ENCODE peak calls at places on chromosomes 4 and X, in seven cellular contexts. T is OCI-LY7, H is K562, B is SK-N-SH, M is mammary epithelial cell, O is PC-9, J is neural progenitor cell. Z is an unnamed sample.
A peak's percentile ranks its signal among the peaks of the same experiment; 100 is the strongest.

GRCh38 chr4:159410076-159410777 is 307.3 kb downstream of the RAPGEF2 start:
- DNase-seq in T (no peak), H (no peak), B (no peak), M (peak; percentile 86), O (peak; percentile 67), J (no peak), Z (peak; percentile 79)

GRCh38 chr4:68463796-68464195 is 16.5 kb downstream of the TMPRSS11E start:
- DNase-seq in T (no peak), H (no peak), B (no peak), M (peak; percentile 84), O (peak; percentile 77), J (no peak), Z (peak; percentile 11)

GRCh38 chrX:3526749-3527148 is 180.3 kb upstream of the MXRA5 start:
- DNase-seq in T (no peak), H (no peak), B (no peak), M (no peak), O (no peak), J (no peak), Z (peak; percentile 77)

GRCh38 chr4:54687887-54688841 is 30.4 kb downstream of the KIT start:
- DNase-seq in T (no peak), H (no peak), B (no peak), M (no peak), O (no peak), J (no peak), Z (peak; percentile 25)

GRCh38 chrX:107691024-107691448 is 62.7 kb downstream of the PRPS1 start:
- DNase-seq in T (no peak), H (no peak), B (no peak), M (no peak), O (no peak), J (no peak), Z (no peak)

GRCh38 chrX:134971926-134972325 is 18.9 kb upstream of the SMIM10 start:
- DNase-seq in T (no peak), H (no peak), B (no peak), M (peak; percentile 74), O (no peak), J (no peak), Z (no peak)

GRCh38 chrX:33434256-33435092 is 223.1 kb upstream of the DMD start:
- DNase-seq in T (peak; percentile 73), H (peak; percentile 15), B (peak; percentile 42), M (peak; percentile 20), O (no peak), J (peak; percentile 77), Z (peak; percentile 60)

GRCh38 chr4:26622913-26623312 is 39.0 kb downstream of the TBC1D19 start:
- DNase-seq in T (no peak), H (no peak), B (no peak), M (no peak), O (no peak), J (no peak), Z (no peak)

GRCh38 chrX:3820170-3820569 is 106.7 kb upstream of the PRKX start:
- DNase-seq in T (no peak), H (no peak), B (no peak), M (peak; percentile 82), O (peak; percentile 40), J (no peak), Z (peak; percentile 60)

GRCh38 chr4:30380404-30380998 is 339.7 kb upstream of the PCDH7 start:
- DNase-seq in T (peak; percentile 54), H (peak; percentile 20), B (peak; percentile 17), M (peak; percentile 40), O (peak; percentile 35), J (peak; percentile 82), Z (peak; percentile 73)

GRCh38 chrX:154056739-154057367 is 37.2 kb upstream of the IRAK1 start:
- DNase-seq in T (peak; percentile 7), H (no peak), B (no peak), M (peak; percentile 16), O (no peak), J (no peak), Z (no peak)

GRCh38 chr4:2274320-2275043 is 12.6 kb upstream of the MXD4 start:
- DNase-seq in T (no peak), H (no peak), B (peak; percentile 68), M (no peak), O (no peak), J (no peak), Z (no peak)

GRCh38 chr4:144645102-144645469 is 870 bp upstream of the HHIP start:
- DNase-seq in T (no peak), H (no peak), B (peak; percentile 17), M (no peak), O (no peak), J (peak; percentile 15), Z (peak; percentile 32)

GRCh38 chrX:39472161-39472560 is 625.6 kb downstream of the BCOR start:
- DNase-seq in T (no peak), H (peak; percentile 36), B (no peak), M (no peak), O (no peak), J (no peak), Z (no peak)

GRCh38 chr4:147590249-147590920 is 26.8 kb upstream of the TMEM184C start:
- DNase-seq in T (peak; percentile 45), H (peak; percentile 45), B (peak; percentile 67), M (peak; percentile 34), O (no peak), J (peak; percentile 76), Z (peak; percentile 87)

GRCh38 chrX:29858714-29859113 is 356.6 kb upstream of the MAGEB2 start:
- DNase-seq in T (no peak), H (no peak), B (no peak), M (peak; percentile 0), O (no peak), J (no peak), Z (peak; percentile 66)

GRCh38 chrX:22467571-22467970 is 194.9 kb downstream of the CBLL2 start:
- DNase-seq in T (no peak), H (no peak), B (no peak), M (no peak), O (no peak), J (no peak), Z (no peak)

GRCh38 chr4:76729460-76729859 is 168.5 kb downstream of the SOWAHB start:
- DNase-seq in T (no peak), H (no peak), B (no peak), M (no peak), O (no peak), J (no peak), Z (no peak)

GRCh38 chr4:36320130-36320902 is 38.9 kb downstream of the DTHD1 start:
- DNase-seq in T (no peak), H (no peak), B (no peak), M (no peak), O (no peak), J (no peak), Z (no peak)
- H3K4me3 ChIP-seq in T (no peak overlapping the region), H (no peak overlapping the region), B (no peak overlapping the region), M (no peak overlapping the region), O (no peak overlapping the region), J (no peak overlapping the region), Z (no peak overlapping the region)

DNA sequence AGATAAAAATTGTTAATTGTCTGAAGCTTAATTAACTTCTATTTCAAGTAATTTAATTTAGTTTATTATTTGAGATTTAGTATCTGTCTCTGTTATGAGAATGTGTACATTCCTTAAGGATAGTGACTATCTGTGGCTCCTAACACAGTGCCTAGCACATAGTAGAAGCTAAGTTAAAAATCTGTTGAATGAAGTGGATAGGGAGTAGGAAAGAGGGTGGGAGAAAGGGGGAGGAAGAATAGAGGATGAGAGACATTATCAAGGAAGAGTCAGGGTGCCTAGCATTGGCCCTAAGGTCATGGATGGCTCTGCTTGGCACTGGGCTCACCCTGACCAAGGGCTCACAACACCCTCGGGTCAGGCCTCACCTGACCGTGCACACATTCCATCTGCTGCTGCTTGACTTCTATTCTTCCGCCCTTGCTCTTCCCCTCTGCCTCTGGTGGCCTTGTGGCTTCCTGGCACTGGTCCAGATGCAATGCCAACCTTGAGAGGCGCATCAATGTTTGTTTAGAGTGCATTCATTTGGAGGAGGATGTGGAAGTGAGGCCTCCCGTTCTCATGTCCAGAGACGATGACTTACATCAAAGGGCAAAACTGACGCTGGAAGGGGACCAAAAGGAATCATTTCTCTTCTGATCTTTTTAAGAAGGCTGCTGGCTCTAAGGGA is 42.3 kb downstream of the TRIM2 start:
- DNase-seq in T (no peak), H (no peak), B (no peak), M (no peak), O (no peak), J (no peak), Z (no peak)
- H2AFZ ChIP-seq in T (no peak overlapping the region), H (no peak overlapping the region), B (no peak overlapping the region), M (no peak overlapping the region), O (no peak overlapping the region), J (no peak overlapping the region), Z (no peak overlapping the region)

DNA sequence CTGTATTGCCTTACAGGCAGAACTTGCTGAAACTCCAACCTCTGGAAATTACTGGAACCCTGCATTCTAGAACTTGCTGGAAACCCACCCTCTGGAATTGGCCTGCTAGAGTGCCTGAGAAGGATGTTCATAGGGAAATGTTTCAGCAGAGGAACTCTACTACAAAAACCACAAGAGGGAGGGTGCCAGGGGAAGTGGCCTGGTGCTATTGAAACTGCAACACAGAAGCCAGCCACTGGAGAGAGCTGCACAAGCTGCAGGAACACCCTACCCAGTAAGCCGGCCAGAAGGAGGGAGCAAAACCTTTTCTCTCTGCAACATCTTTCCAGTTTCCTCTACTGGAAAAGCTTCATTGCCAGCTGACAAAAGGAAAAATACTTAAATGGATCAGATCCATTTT is 2.5 kb upstream of the BRWD3 start:
- DNase-seq in T (peak; percentile 55), H (no peak), B (peak; percentile 8), M (peak; percentile 11), O (no peak), J (peak; percentile 56), Z (peak; percentile 26)
- H3K27ac ChIP-seq in T (no peak overlapping the region), H (no peak overlapping the region), B (no peak overlapping the region), M (no peak overlapping the region), O (no peak overlapping the region), J (no peak overlapping the region), Z (no peak overlapping the region)

GRCh38 chr4:132227349-132228165 is 921.5 kb upstream of the PCDH10 start:
- DNase-seq in T (no peak), H (peak; percentile 10), B (peak; percentile 7), M (peak; percentile 9), O (no peak), J (peak; percentile 88), Z (peak; percentile 29)
- H3K4me3 ChIP-seq in T (no peak overlapping the region), H (no peak overlapping the region), B (peak overlapping the region; percentile 23), M (no peak overlapping the region), O (peak overlapping the region; percentile 52), J (no peak overlapping the region), Z (peak overlapping the region; percentile 32)

Z was measured in fibroblast of lung.